ENCODE peak calls at places on chromosomes 7 and 10, in ten cellular contexts. M is GM06990; K is GM18507; Z is T follicular helper cell; J is mammary epithelial cell; B is PC-3; Y is naive thymus-derived CD8-positive, alpha-beta T cell; D is hypothalamus; W is HS-27A; R is mucosa of descending colon. Q is an unnamed sample.

GRCh38 chr7:4277936-4278335 is 404.2 kb upstream of the FOXK1 start:
- DNase-seq in J (no peak), R (no peak), W (no peak), D (no peak), Y (no peak), Z (no peak), K (no peak), M (no peak), B (no peak), Q (no peak)

GRCh38 chr10:127252818-127253217 is 56.4 kb upstream of the INSYN2A start:
- DNase-seq in M (no peak), W (no peak), R (no peak), D (no peak), Y (no peak), Z (no peak), B (no peak), K (no peak), J (no peak), Q (no peak)

GRCh38 chr10:94077042-94077441 is 83.3 kb downstream of the PLCE1 start:
- DNase-seq in R (no peak), B (no peak), W (no peak), Z (no peak), K (no peak), Y (no peak), D (no peak), J (no peak), M (no peak), Q (no peak)

GRCh38 chr10:96833220-96834001 is 1.3 kb downstream of the LCOR start:
- DNase-seq in K (no peak), B (no peak), M (peak), R (peak), W (no peak), D (peak), Y (peak), J (peak), Z (no peak), Q (no peak)

GRCh38 chr7:75984130-75985008 is 10.0 kb downstream of the TMEM120A start:
- DNase-seq in J (no peak), D (no peak), R (no peak), W (no peak), B (no peak), Z (no peak), Y (no peak), M (no peak), K (no peak), Q (no peak)

GRCh38 chr7:138546829-138547228 is 86.8 kb downstream of the TRIM24 start:
- DNase-seq in Y (no peak), J (no peak), D (no peak), K (no peak), B (no peak), W (no peak), M (no peak), R (no peak), Z (no peak), Q (no peak)

GRCh38 chr7:47211467-47212121 is 370.3 kb downstream of the TNS3 start:
- DNase-seq in R (no peak), Z (no peak), J (no peak), Y (no peak), K (no peak), B (no peak), W (no peak), M (no peak), D (no peak), Q (no peak)

GRCh38 chr10:1754506-1755177 is 17.3 kb upstream of the ADARB2 start:
- DNase-seq in J (no peak), R (no peak), D (peak), W (no peak), Y (no peak), M (no peak), Z (no peak), K (no peak), B (no peak), Q (no peak)

GRCh38 chr10:93465806-93466675 is 16.1 kb downstream of the MYOF start:
- DNase-seq in K (no peak), Z (no peak), J (peak), R (peak), B (peak), W (peak), D (no peak), Y (no peak), M (no peak), Q (peak)

GRCh38 chr7:8379264-8379663 is 54.1 kb upstream of the NXPH1 start:
- DNase-seq in Y (no peak), J (no peak), K (no peak), W (no peak), Z (no peak), D (peak), B (no peak), M (no peak), R (no peak), Q (peak)

GRCh38 chr10:25536027-25536426 is 361.2 kb downstream of the GPR158 start:
- DNase-seq in D (no peak), Z (no peak), J (no peak), K (no peak), W (no peak), Y (no peak), R (no peak), B (no peak), M (no peak), Q (no peak)

GRCh38 chr10:85012305-85012704 is 683.9 kb downstream of the CCSER2 start:
- DNase-seq in B (no peak), W (no peak), M (no peak), D (no peak), K (no peak), R (no peak), Z (no peak), J (no peak), Y (no peak), Q (no peak)

GRCh38 chr7:98836811-98837631 is 32.8 kb downstream of the TMEM130 start:
- DNase-seq in Z (no peak), Y (no peak), M (peak), K (peak), W (no peak), J (no peak), D (no peak), R (peak), B (peak), Q (peak)

GRCh38 chr10:48610585-48611093 is 5.8 kb upstream of the ARHGAP22 start:
- DNase-seq in Z (no peak), Y (no peak), D (no peak), B (no peak), K (no peak), J (no peak), R (no peak), W (no peak), M (no peak), Q (no peak)

GRCh38 chr7:84073476-84073875 is 121.1 kb downstream of the SEMA3A start:
- DNase-seq in Z (no peak), D (no peak), K (no peak), M (no peak), R (no peak), W (no peak), J (no peak), B (no peak), Y (no peak), Q (no peak)

Q was measured in NCI-H1105.